ENCODE peak calls at places on chromosomes 6 and 20, in seven cellular contexts. N is osteocyte; Z is activated CD4-positive, alpha-beta memory T cell treated with anti-CD3 and anti-CD28 coated beads, Interleukin-2, amount 10 ng/mL, durations not matched to agents 7 days and 5 days; M is stomach; S is AG04450; J is activated CD8-positive, alpha-beta memory T cell treated with anti-CD3 and anti-CD28 coated beads for 24 hours; V is lower leg skin. P is an unnamed sample.

GRCh38 chr6:154441995-154442310 is 68.5 kb downstream of the CNKSR3 start:
- DNase-seq in Z (no peak), S (no peak), J (no peak), M (no peak), N (no peak), V (no peak), P (no peak)

GRCh38 chr6:39366875-39367618 is 44.5 kb upstream of the KCNK16 start:
- DNase-seq in Z (no peak), M (no peak), V (no peak), N (no peak), J (peak), S (no peak), P (no peak)

GRCh38 chr20:36157610-36158009 is 3.1 kb downstream of the EPB41L1 start:
- DNase-seq in J (no peak), M (no peak), V (no peak), Z (no peak), S (no peak), N (no peak), P (no peak)

GRCh38 chr6:27757307-27757706 is 154.9 kb downstream of the OR2B2 start:
- DNase-seq in M (peak), S (no peak), V (no peak), J (peak), Z (peak), N (no peak), P (no peak)

GRCh38 chr6:14540276-14540675 is 422.7 kb downstream of the CD83 start:
- DNase-seq in M (peak), V (no peak), J (no peak), N (no peak), S (no peak), Z (no peak), P (peak)

GRCh38 chr20:3929713-3930060 is 40.5 kb downstream of the PANK2 start:
- DNase-seq in V (no peak), Z (no peak), J (no peak), S (no peak), N (no peak), M (no peak), P (no peak)

GRCh38 chr6:146770965-146771735 is 172.4 kb downstream of the ADGB start:
- DNase-seq in M (no peak), Z (peak), J (peak), V (peak), S (no peak), N (no peak), P (peak)

GRCh38 chr20:48797275-48797825 is 30.4 kb downstream of the PREX1 start:
- DNase-seq in S (no peak), Z (no peak), N (no peak), M (no peak), J (no peak), V (peak), P (no peak)

GRCh38 chr20:10656270-10656669 is 17.5 kb downstream of the JAG1 start:
- DNase-seq in M (no peak), V (no peak), N (no peak), J (no peak), Z (no peak), S (no peak), P (no peak)

GRCh38 chr6:21931641-21932335 is 338.2 kb downstream of the SOX4 start:
- DNase-seq in J (no peak), S (no peak), Z (no peak), V (no peak), N (no peak), M (no peak), P (no peak)